ENCODE peak calls at places on chromosomes 13 and 19, in ten cellular contexts. W, Q, P, X, E, N, C, U, T and F are unnamed samples.

GRCh38 chr19:40609561-40610395 is 8.6 kb downstream of the LTBP4 start:
- DNase-seq in N (peak), W (peak), X (peak), T (peak), U (peak), P (peak), E (peak), C (peak), Q (no peak), F (peak)

GRCh38 chr13:42048625-42049453 is at the start of gene DGKH:
- DNase-seq in T (peak), C (peak), N (peak), E (peak), U (peak), W (peak), Q (no peak), P (peak), X (peak), F (peak)

GRCh38 chr19:45768644-45769053 is 403 bp downstream of the SIX5 start:
- DNase-seq in C (peak), X (peak), U (no peak), W (peak), E (no peak), Q (no peak), P (no peak), N (no peak), T (peak), F (peak)

GRCh38 chr19:6374711-6375410 is 872 bp downstream of the PSPN start:
- DNase-seq in X (no peak), Q (no peak), U (no peak), N (no peak), W (no peak), C (no peak), P (no peak), E (no peak), T (no peak), F (no peak)

GRCh38 chr13:75469087-75469486 is 12.9 kb downstream of the TBC1D4 start:
- DNase-seq in C (no peak), N (no peak), E (no peak), U (no peak), X (no peak), T (no peak), Q (no peak), P (no peak), W (no peak), F (no peak)

GRCh38 chr19:18385675-18386542 is at the start of gene GDF15:
- DNase-seq in N (peak), C (peak), U (peak), W (peak), Q (peak), X (peak), E (peak), P (peak), T (peak), F (peak)

GRCh38 chr13:75458696-75459422 is 23.1 kb downstream of the TBC1D4 start:
- DNase-seq in C (peak), X (peak), E (no peak), N (no peak), W (peak), P (no peak), T (no peak), U (no peak), Q (no peak), F (no peak)

GRCh38 chr13:53301449-53301848 is 272.8 kb downstream of the OLFM4 start:
- DNase-seq in X (no peak), C (no peak), W (no peak), E (no peak), P (no peak), N (no peak), T (no peak), U (no peak), Q (no peak), F (no peak)

GRCh38 chr13:40440990-40441820 is 225.2 kb downstream of the FOXO1 start:
- DNase-seq in U (peak), C (peak), N (peak), P (peak), E (peak), X (peak), T (peak), Q (peak), W (peak), F (peak)

GRCh38 chr13:44278164-44278563 is 95.5 kb upstream of the SERP2 start:
- DNase-seq in C (no peak), T (no peak), X (peak), P (peak), U (no peak), W (no peak), E (no peak), Q (no peak), N (no peak), F (no peak)

GRCh38 chr13:96020155-96020575 is 33.0 kb downstream of the UGGT2 start:
- DNase-seq in U (no peak), N (peak), W (no peak), T (peak), C (no peak), E (peak), P (no peak), X (peak), Q (peak), F (peak)

GRCh38 chr19:13962738-13963602 is 10.7 kb downstream of the DCAF15 start:
- DNase-seq in W (no peak), E (peak), C (no peak), U (no peak), X (no peak), N (no peak), P (no peak), Q (peak), T (peak), F (no peak)

GRCh38 chr13:43388282-43389034 is 365.1 kb downstream of the DNAJC15 start:
- DNase-seq in X (no peak), U (no peak), N (no peak), E (no peak), P (no peak), W (no peak), Q (no peak), T (no peak), C (no peak), F (no peak)

GRCh38 chr13:104382941-104383340 is 1316.7 kb upstream of the SLC10A2 start:
- DNase-seq in P (no peak), E (peak), C (no peak), U (no peak), T (peak), W (no peak), N (peak), X (no peak), Q (peak), F (peak)

GRCh38 chr19:799076-799881 is 2.0 kb downstream of the PTBP1 start:
- DNase-seq in Q (no peak), N (peak), X (peak), U (no peak), E (peak), T (peak), P (no peak), W (no peak), C (no peak), F (peak)

GRCh38 chr19:2923510-2923909 is 21.3 kb downstream of the ZNF77 start:
- DNase-seq in Q (peak), T (peak), C (no peak), N (peak), P (peak), E (peak), W (no peak), U (no peak), X (peak), F (peak)

GRCh38 chr19:2507109-2507508 is 31.2 kb downstream of the GADD45B start:
- DNase-seq in T (peak), E (peak), C (no peak), X (peak), U (no peak), N (peak), P (no peak), W (no peak), Q (no peak), F (peak)

GRCh38 chr19:55210120-55210493 is 806 bp upstream of the PTPRH start:
- DNase-seq in W (no peak), U (no peak), Q (peak), P (no peak), C (no peak), E (peak), T (peak), X (peak), N (peak), F (peak)

GRCh38 chr13:106570354-106570822 is 2.5 kb upstream of the ARGLU1 start:
- DNase-seq in E (no peak), N (peak), P (peak), X (peak), W (peak), C (peak), Q (no peak), T (peak), U (peak), F (peak)

GRCh38 chr13:26019881-26020535 is 31.8 kb downstream of the SHISA2 start:
- DNase-seq in X (peak), P (no peak), U (no peak), T (peak), Q (peak), N (peak), C (no peak), E (peak), W (no peak), F (no peak)

GRCh38 chr13:42333613-42334328 is 61.8 kb downstream of the AKAP11 start:
- DNase-seq in E (peak), P (no peak), T (peak), X (peak), U (no peak), C (no peak), N (peak), W (no peak), Q (peak), F (peak)

GRCh38 chr13:111627596-111627995 is 307.2 kb downstream of the TEX29 start:
- DNase-seq in U (no peak), E (no peak), T (no peak), P (peak), C (no peak), N (no peak), W (no peak), Q (no peak), X (no peak), F (no peak)

GRCh38 chr19:35642312-35642711 is 767 bp downstream of the ETV2 start:
- DNase-seq in W (no peak), U (no peak), Q (no peak), P (no peak), E (no peak), T (no peak), C (no peak), X (no peak), N (no peak), F (no peak)

GRCh38 chr19:10478903-10479384 is 24.2 kb downstream of the KEAP1 start:
- DNase-seq in E (peak), U (peak), P (peak), N (peak), C (peak), X (peak), W (peak), Q (peak), T (peak), F (peak)
- H3K4me3 ChIP-seq in E (peak), U (no peak), P (peak), N (peak), C (peak), X (peak), W (peak), Q (peak), T (no peak), F (peak)

GRCh38 chr13:74270018-74270417 is 135.8 kb upstream of the KLF12 start:
- DNase-seq in U (no peak), Q (no peak), P (no peak), E (no peak), T (no peak), N (no peak), C (no peak), W (no peak), X (no peak), F (no peak)
- TF ChIP-seq CTCF in U (no peak), Q (no peak), P (no peak), E (no peak), T (no peak), N (no peak), C (no peak), W (no peak), X (no peak), F (no peak)

DNA sequence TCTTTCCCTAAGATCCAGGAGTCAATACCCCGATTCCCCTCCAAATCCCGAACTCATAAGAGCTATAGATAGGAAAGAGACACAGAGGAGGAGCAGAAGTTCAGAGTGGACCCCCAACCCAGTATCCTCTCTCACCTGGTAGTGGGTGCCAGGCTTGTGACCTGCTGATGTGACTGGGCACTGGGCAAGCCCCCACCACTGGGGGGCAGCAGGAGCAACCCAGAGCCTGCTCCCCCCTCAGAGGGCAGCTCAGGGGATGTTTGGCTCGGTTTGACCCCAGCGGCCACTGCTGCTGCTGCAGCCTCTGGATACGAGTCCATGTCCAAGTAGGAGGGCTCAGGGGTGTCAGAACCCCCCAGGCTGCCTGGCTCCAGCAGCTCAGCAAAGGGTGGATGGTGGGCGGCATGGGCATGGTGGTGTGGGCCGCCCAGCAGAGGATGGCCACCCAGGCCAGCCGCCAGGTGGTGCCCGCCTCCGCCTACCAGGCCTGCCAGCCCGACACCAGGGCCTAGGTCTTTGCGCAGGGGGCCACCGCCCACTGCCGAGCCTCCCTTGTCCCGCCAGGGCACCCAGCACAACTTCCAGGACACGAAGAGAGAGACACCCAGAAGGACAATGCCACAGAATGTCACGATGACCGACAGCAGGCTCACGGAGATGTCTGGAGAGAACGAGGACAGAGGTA is 7.4 kb downstream of the SYT3 start:
- DNase-seq in X (no peak), Q (no peak), N (no peak), T (no peak), U (no peak), P (no peak), E (no peak), C (no peak), W (no peak), F (no peak)
- H3K4me3 ChIP-seq in X (no peak), Q (no peak), N (no peak), T (no peak), U (no peak), P (no peak), E (no peak), C (no peak), W (no peak), F (no peak)

GRCh38 chr19:29528350-29528945 is 2.7 kb downstream of the VSTM2B start:
- DNase-seq in Q (peak), E (peak), X (peak), N (peak), U (peak), W (peak), T (peak), C (no peak), P (no peak), F (peak)
- TF ChIP-seq CTCF in Q (peak), E (peak), X (peak), N (peak), U (peak), W (peak), T (peak), C (peak), P (no peak), F (peak)

DNA sequence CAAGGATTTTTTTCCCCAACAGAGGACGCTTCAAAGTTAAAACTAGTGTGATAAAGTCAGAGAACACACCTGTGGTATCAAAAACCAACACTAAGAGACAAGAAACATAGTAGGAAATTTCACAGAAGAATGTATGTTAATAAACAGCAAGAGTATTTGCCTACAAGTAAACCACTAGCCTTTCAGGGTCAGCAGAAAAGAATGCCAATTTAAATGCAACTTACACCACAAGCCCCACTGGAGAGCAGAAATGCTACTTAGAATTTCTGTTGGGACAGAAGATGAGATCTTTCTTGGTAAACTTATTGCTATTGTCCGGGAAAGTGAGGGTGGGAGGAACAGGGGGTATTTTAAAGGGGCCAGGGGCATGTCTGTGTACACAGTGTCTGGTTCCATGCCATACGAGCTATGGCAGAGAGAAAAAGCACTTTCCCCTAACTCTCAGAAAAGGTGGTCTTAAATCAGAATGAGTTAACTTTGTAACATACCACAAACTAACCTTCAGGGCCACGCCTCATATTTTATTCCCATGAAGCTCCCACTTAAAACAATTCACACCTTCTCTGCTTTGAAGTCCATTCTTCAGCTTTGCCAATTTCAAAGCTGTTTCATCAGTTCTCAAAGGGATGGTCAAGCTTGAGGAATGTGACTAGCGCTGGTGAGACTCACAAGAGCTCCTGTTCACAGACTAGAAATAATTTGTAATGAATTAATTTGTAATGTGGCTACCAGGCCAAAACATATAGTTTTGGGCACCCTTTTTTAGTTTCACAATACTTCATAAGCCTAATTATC is 68.4 kb downstream of the STK24 start:
- DNase-seq in U (no peak), Q (peak), P (no peak), C (no peak), T (peak), N (peak), W (no peak), X (peak), E (peak), F (peak)
- H3K4me3 ChIP-seq in U (no peak), Q (no peak), P (no peak), C (no peak), T (no peak), N (no peak), W (no peak), X (no peak), E (no peak), F (no peak)